ENCODE peak calls at places on chromosomes 4 and X, in nine cellular contexts. V is heart right ventricle; M is astrocyte; U is neural progenitor cell; D is CD4-positive, alpha-beta memory T cell; O is tibial nerve; C is A549; I is cardiac muscle cell; L is Panc1. S is an unnamed sample.

GRCh38 chrX:46029777-46030176 is 515.4 kb downstream of the ZNF674 start:
- DNase-seq in V (no peak), M (no peak), U (no peak), D (no peak), O (no peak), C (no peak), I (no peak), L (no peak), S (no peak)

GRCh38 chr4:99390060-99390459 is 37.5 kb upstream of the ADH1C start:
- DNase-seq in V (no peak), M (peak), U (no peak), D (no peak), O (no peak), C (no peak), I (no peak), L (no peak), S (no peak)

GRCh38 chr4:6308890-6309643 is 39.4 kb downstream of the WFS1 start:
- DNase-seq in V (peak), M (no peak), U (peak), D (no peak), O (no peak), C (no peak), I (peak), L (no peak), S (no peak)

GRCh38 chr4:83639849-83640493 is 104.1 kb downstream of the GPAT3 start:
- DNase-seq in V (peak), M (peak), U (peak), D (peak), O (no peak), C (peak), I (peak), L (peak), S (peak)

GRCh38 chr4:86961605-86962295 is 26.9 kb downstream of the AFF1 start:
- DNase-seq in V (no peak), M (peak), U (no peak), D (no peak), O (no peak), C (no peak), I (peak), L (no peak), S (peak)

GRCh38 chr4:2787230-2788100 is 5.4 kb upstream of the SH3BP2 start:
- DNase-seq in V (no peak), M (no peak), U (no peak), D (peak), O (peak), C (no peak), I (no peak), L (no peak), S (no peak)

GRCh38 chrX:118975831-118976598 is 1.6 kb downstream of the LONRF3 start:
- DNase-seq in V (peak), M (no peak), U (peak), D (peak), O (peak), C (peak), I (peak), L (no peak), S (no peak)

GRCh38 chr4:132063829-132064228 is 1085.3 kb upstream of the PCDH10 start:
- DNase-seq in V (no peak), M (peak), U (no peak), D (no peak), O (no peak), C (no peak), I (no peak), L (no peak), S (no peak)

GRCh38 chrX:115571712-115572111 is 10.7 kb downstream of the PLS3 start:
- DNase-seq in V (no peak), M (no peak), U (no peak), D (no peak), O (no peak), C (no peak), I (no peak), L (no peak), S (no peak)

GRCh38 chr4:48681856-48682255 is 98.2 kb downstream of the FRYL start:
- DNase-seq in V (no peak), M (peak), U (no peak), D (peak), O (no peak), C (no peak), I (peak), L (no peak), S (no peak)

GRCh38 chrX:128622296-128622695 is 570.1 kb upstream of the ACTRT1 start:
- DNase-seq in V (no peak), M (no peak), U (no peak), D (no peak), O (no peak), C (no peak), I (no peak), L (no peak), S (no peak)

GRCh38 chr4:139777757-139778156 is 112.1 kb downstream of the MGST2 start:
- DNase-seq in V (no peak), M (no peak), U (no peak), D (no peak), O (no peak), C (no peak), I (no peak), L (no peak), S (no peak)

GRCh38 chr4:36568575-36568974 is 287.2 kb downstream of the DTHD1 start:
- DNase-seq in V (no peak), M (no peak), U (no peak), D (no peak), O (no peak), C (no peak), I (no peak), L (no peak), S (no peak)

GRCh38 chrX:4239650-4240540 is 526.4 kb upstream of the PRKX start:
- DNase-seq in V (no peak), M (no peak), U (no peak), D (peak), O (no peak), C (no peak), I (no peak), L (no peak), S (no peak)

GRCh38 chr4:28369504-28369903 is 1508.9 kb downstream of the STIM2 start:
- DNase-seq in V (no peak), M (no peak), U (no peak), D (no peak), O (no peak), C (no peak), I (no peak), L (no peak), S (no peak)

GRCh38 chr4:162272215-162272614 is 108.4 kb upstream of the FSTL5 start:
- DNase-seq in V (no peak), M (no peak), U (no peak), D (no peak), O (no peak), C (no peak), I (no peak), L (no peak), S (no peak)

GRCh38 chr4:59644765-59645164 is 1555.4 kb upstream of the ADGRL3 start:
- DNase-seq in V (no peak), M (no peak), U (no peak), D (no peak), O (no peak), C (no peak), I (no peak), L (no peak), S (no peak)

GRCh38 chr4:113707013-113707412 is 54.5 kb downstream of the CAMK2D start:
- DNase-seq in V (no peak), M (peak), U (no peak), D (no peak), O (no peak), C (no peak), I (no peak), L (no peak), S (no peak)

GRCh38 chrX:4225086-4225485 is 511.6 kb upstream of the PRKX start:
- DNase-seq in V (no peak), M (no peak), U (no peak), D (no peak), O (no peak), C (no peak), I (no peak), L (no peak), S (no peak)

GRCh38 chrX:53595266-53595810 is 91.2 kb downstream of the HUWE1 start:
- DNase-seq in V (no peak), M (no peak), U (no peak), D (no peak), O (no peak), C (no peak), I (no peak), L (no peak), S (no peak)

GRCh38 chrX:152927858-152928760 is 30.2 kb downstream of the ZNF185 start:
- DNase-seq in V (no peak), M (no peak), U (no peak), D (no peak), O (no peak), C (no peak), I (no peak), L (no peak), S (no peak)

GRCh38 chrX:46635186-46635585 is 61.6 kb downstream of the CHST7 start:
- DNase-seq in V (no peak), M (no peak), U (no peak), D (no peak), O (no peak), C (no peak), I (no peak), L (no peak), S (no peak)

GRCh38 chrX:108439961-108440696 is 491 bp downstream of the COL4A5 start:
- DNase-seq in V (no peak), M (no peak), U (peak), D (no peak), O (no peak), C (peak), I (peak), L (no peak), S (no peak)

GRCh38 chr4:89316931-89317366 is 9.3 kb upstream of the GPRIN3 start:
- DNase-seq in V (no peak), M (peak), U (no peak), D (peak), O (no peak), C (no peak), I (no peak), L (peak), S (no peak)

GRCh38 chrX:1596676-1597344 is 5.4 kb downstream of the AKAP17A start:
- DNase-seq in V (no peak), M (no peak), U (no peak), D (no peak), O (peak), C (no peak), I (no peak), L (no peak), S (no peak)

GRCh38 chr4:78484574-78484973 is 67.0 kb upstream of the ANXA3 start:
- DNase-seq in V (no peak), M (no peak), U (no peak), D (no peak), O (no peak), C (no peak), I (no peak), L (no peak), S (no peak)

GRCh38 chr4:173509031-173510001 is 20.7 kb downstream of the HAND2 start:
- DNase-seq in V (peak), M (peak), U (peak), D (no peak), O (no peak), C (no peak), I (peak), L (no peak), S (no peak)

GRCh38 chr4:138910914-138911336 is 104.7 kb upstream of the NOCT start:
- DNase-seq in V (peak), M (peak), U (peak), D (no peak), O (peak), C (peak), I (peak), L (peak), S (no peak)

GRCh38 chr4:52659722-52660261 is 691 bp upstream of the USP46 start:
- DNase-seq in V (peak), M (no peak), U (peak), D (peak), O (peak), C (peak), I (peak), L (no peak), S (no peak)

GRCh38 chr4:93659629-93660028 is 168.9 kb upstream of the ATOH1 start:
- DNase-seq in V (no peak), M (no peak), U (no peak), D (no peak), O (no peak), C (no peak), I (no peak), L (no peak), S (no peak)

GRCh38 chr4:52103314-52103713 is 52.2 kb downstream of the SPATA18 start:
- DNase-seq in V (no peak), M (no peak), U (peak), D (no peak), O (no peak), C (no peak), I (peak), L (peak), S (no peak)

DNA sequence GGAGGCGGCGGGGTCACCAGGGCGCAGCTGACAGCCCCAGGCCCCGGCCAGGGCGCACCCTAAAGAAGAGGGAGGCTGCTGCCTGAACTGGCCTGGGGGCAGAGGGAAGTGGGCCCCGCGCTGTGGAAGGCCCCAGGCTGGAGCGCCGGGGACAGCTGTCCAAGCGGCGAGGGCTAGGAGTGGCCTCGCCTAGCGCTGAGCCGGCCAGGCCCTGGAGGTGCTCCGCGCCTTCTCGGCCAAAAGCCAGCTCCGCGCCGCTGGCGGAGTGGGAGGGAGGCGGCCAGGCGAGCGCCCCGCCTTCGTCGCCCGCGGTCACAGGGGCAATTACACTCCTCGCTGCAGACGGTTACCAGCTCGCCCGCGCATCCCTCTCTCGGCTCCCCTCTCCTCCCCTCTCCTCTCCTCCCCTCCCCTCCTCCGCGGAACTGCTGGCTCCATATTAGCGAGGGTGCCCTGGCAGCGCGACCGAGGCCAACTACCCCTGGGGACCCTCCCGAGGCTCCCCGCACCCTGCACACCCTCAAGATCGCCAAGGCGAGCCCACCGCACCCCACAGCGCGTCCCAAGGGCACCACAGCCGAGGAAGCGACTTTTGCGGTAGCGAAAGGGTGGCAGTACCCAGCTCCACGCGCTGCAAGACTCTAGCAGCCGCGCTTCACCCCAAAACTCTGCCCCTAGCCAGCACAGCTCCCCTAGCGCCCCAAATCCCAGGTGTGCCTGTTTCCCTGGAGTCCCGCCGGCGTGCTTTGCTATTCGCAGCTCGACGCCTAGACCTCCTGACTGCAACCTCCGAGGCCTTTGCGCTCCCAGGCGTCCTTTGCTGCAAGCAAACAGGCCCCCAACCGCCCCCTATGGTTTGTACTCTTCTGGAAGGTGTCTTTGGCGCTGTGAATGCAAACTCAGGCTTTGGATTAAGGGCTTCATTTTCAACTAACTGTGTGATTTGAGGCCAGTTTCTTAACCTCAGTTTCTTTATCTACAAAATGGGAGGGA is 91.4 kb downstream of the BCOR start:
- DNase-seq in V (peak), M (no peak), U (peak), D (no peak), O (no peak), C (no peak), I (peak), L (no peak), S (no peak)
- H3K4me3 ChIP-seq in V (peak), M (no peak), U (peak), D (peak), O (peak), C (no peak), I (no peak), L (no peak), S (no peak)

GRCh38 chrX:66014560-66014959 is 25.3 kb downstream of the VSIG4 start:
- DNase-seq in V (no peak), M (no peak), U (no peak), D (no peak), O (no peak), C (no peak), I (no peak), L (no peak), S (peak)
- H3K4me3 ChIP-seq in V (no peak), M (no peak), U (no peak), D (no peak), O (no peak), C (no peak), I (no peak), L (no peak), S (peak)

GRCh38 chrX:130080791-130081367 is 29.4 kb downstream of the ELF4 start:
- DNase-seq in V (no peak), M (no peak), U (no peak), D (no peak), O (no peak), C (no peak), I (no peak), L (no peak), S (no peak)

GRCh38 chrX:130081421-130082045 is 28.8 kb downstream of the ELF4 start:
- DNase-seq in V (no peak), M (no peak), U (no peak), D (no peak), O (no peak), C (no peak), I (no peak), L (no peak), S (no peak)

GRCh38 chrX:130083656-130084382 is 26.5 kb downstream of the ELF4 start:
- DNase-seq in V (no peak), M (no peak), U (no peak), D (no peak), O (no peak), C (no peak), I (no peak), L (no peak), S (no peak)

GRCh38 chrX:130083107-130083490 is 27.2 kb downstream of the ELF4 start:
- DNase-seq in V (no peak), M (no peak), U (peak), D (no peak), O (no peak), C (no peak), I (no peak), L (no peak), S (no peak)

GRCh38 chrX:130082244-130083106 is 27.8 kb downstream of the ELF4 start:
- DNase-seq in V (peak), M (no peak), U (no peak), D (peak), O (no peak), C (no peak), I (no peak), L (no peak), S (peak)
- H3K4me3 ChIP-seq in V (peak), M (no peak), U (no peak), D (peak), O (no peak), C (no peak), I (no peak), L (no peak), S (peak)

DNA sequence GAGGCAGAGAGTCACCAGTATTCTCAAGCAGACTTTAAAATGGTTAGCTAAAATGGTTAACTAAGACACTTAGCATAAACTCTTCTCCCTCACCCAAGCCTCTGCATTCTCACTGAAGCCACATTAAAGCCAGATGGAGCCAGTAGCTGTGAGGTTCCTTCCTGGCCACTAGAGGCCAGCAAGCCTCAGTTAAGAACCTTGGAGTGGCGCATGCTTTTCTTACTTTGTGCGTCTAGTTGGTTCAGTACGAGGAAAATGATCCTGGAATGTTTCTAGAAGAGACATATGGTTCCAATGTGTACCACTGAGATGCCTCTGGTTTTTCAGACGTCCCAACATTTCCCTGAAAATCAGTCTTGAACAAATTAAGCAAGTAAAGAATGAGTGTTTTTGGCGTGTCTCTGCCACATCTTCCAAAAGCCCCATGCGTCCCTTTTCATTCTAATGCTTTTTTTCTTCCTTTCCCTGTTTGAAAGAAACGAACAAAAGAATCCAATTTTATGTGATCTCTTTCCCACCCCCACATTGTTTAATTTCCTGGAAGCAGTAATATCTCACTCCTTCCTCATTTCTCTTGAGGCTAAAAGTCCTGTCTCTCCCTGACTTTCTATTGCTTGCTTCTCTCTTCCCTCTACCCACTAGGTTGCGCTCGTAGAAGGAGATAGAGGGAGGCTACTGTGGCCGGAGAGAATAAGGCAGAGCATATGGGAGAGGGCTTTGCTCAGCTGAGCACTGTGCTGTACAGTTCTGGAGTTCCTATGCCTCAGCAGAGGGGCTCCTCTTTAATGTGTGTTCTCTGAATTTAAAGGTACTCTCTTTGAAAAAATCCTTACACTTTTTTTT is 82.9 kb upstream of the TAB3 start:
- DNase-seq in V (peak), M (peak), U (peak), D (peak), O (no peak), C (peak), I (peak), L (peak), S (no peak)
- H3K4me3 ChIP-seq in V (peak), M (peak), U (peak), D (no peak), O (no peak), C (peak), I (no peak), L (peak), S (no peak)

DNA sequence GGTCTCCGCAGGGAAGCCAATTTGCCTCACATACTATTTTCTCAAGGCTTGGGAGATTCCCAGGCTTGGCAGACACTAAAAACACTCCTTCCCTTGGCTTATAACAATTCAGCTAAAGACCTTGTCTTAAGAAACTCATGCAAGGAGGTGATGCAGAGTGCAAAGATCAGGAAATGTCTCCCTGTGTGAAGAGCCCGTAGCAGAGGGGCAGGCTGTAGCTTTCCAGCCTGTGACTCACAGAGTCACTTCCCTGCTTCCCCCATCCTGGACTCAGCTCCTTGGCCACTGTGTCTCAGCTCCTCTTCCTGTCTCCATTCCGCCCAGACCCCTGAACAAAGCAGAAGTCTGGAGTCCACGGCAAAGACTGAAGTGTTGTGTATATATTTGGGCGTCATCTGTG is 56.1 kb downstream of the KDR start:
- DNase-seq in V (peak), M (peak), U (no peak), D (no peak), O (no peak), C (no peak), I (no peak), L (no peak), S (no peak)
- H3K4me3 ChIP-seq in V (no peak), M (no peak), U (no peak), D (no peak), O (no peak), C (no peak), I (no peak), L (no peak), S (no peak)

GRCh38 chr4:8171941-8172924 is 13.6 kb upstream of the ABLIM2 start:
- DNase-seq in V (no peak), M (no peak), U (no peak), D (no peak), O (no peak), C (no peak), I (no peak), L (no peak), S (no peak)
- H3K4me3 ChIP-seq in V (no peak), M (no peak), U (no peak), D (no peak), O (no peak), C (no peak), I (no peak), L (no peak), S (no peak)